ENCODE peak calls at places on chromosomes 6 and 20, in four cellular contexts. P, K, Q and O are unnamed samples.

GRCh38 chr20:2797136-2797983 is 3.1 kb downstream of the CPXM1 start:
- DNase-seq in P (no peak), K (no peak), Q (no peak), O (no peak)

GRCh38 chr6:101021504-101021903 is 140.4 kb upstream of the ASCC3 start:
- DNase-seq in P (no peak), K (no peak), Q (no peak), O (no peak)

GRCh38 chr6:99431901-99432300 is 6.8 kb upstream of the PNISR start:
- DNase-seq in P (no peak), K (no peak), Q (no peak), O (no peak)

GRCh38 chr6:68633654-68634502 is 1.2 kb upstream of the ADGRB3 start:
- DNase-seq in P (no peak), K (peak), Q (no peak), O (no peak)

GRCh38 chr6:163014736-163015135 is 287.0 kb downstream of the PACRG start:
- DNase-seq in P (no peak), K (no peak), Q (no peak), O (no peak)

GRCh38 chr6:50816115-50816675 is 2.5 kb upstream of the TFAP2B start:
- DNase-seq in P (peak), K (peak), Q (peak), O (peak)

GRCh38 chr6:143543435-143543834 is 31.9 kb upstream of the FUCA2 start:
- DNase-seq in P (no peak), K (no peak), Q (no peak), O (no peak)

GRCh38 chr6:38375341-38375740 is 264.4 kb downstream of the BTBD9 start:
- DNase-seq in P (no peak), K (no peak), Q (no peak), O (no peak)

GRCh38 chr20:63232235-63233060 is 3.3 kb upstream of the BIRC7 start:
- DNase-seq in P (no peak), K (no peak), Q (no peak), O (no peak)

GRCh38 chr6:52663120-52663934 is 7.6 kb upstream of the TMEM14A start:
- DNase-seq in P (peak), K (peak), Q (peak), O (no peak)

GRCh38 chr6:1291381-1291780 is 20.5 kb upstream of the FOXQ1 start:
- DNase-seq in P (no peak), K (no peak), Q (no peak), O (no peak)

GRCh38 chr6:149334682-149335160 is 17.2 kb downstream of the TAB2 start:
- DNase-seq in P (no peak), K (no peak), Q (no peak), O (no peak)
- TF ChIP-seq TEAD4 in P (no peak), K (no peak), Q (no peak), O (no peak)

GRCh38 chr6:73893696-73894095 is 197.7 kb downstream of the CD109 start:
- DNase-seq in P (no peak), K (no peak), Q (no peak), O (no peak)
- TF ChIP-seq TEAD4 in P (no peak), K (no peak), Q (no peak), O (no peak)

GRCh38 chr6:157293780-157294179 is 29.5 kb downstream of the TMEM242 start:
- DNase-seq in P (no peak), K (no peak), Q (no peak), O (no peak)
- TF ChIP-seq TEAD4 in P (no peak), K (no peak), Q (no peak), O (no peak)

GRCh38 chr20:13142143-13142542 is 78.9 kb upstream of the ISM1 start:
- DNase-seq in P (no peak), K (no peak), Q (no peak), O (no peak)

GRCh38 chr20:13141541-13141940 is 79.5 kb upstream of the ISM1 start:
- DNase-seq in P (no peak), K (peak), Q (no peak), O (no peak)

GRCh38 chr20:13140775-13141174 is 80.3 kb upstream of the ISM1 start:
- DNase-seq in P (no peak), K (no peak), Q (no peak), O (no peak)

GRCh38 chr20:13139459-13140150 is 81.5 kb upstream of the ISM1 start:
- DNase-seq in P (no peak), K (no peak), Q (no peak), O (no peak)
- TF ChIP-seq TEAD4 in P (no peak), K (no peak), Q (no peak), O (no peak)

DNA sequence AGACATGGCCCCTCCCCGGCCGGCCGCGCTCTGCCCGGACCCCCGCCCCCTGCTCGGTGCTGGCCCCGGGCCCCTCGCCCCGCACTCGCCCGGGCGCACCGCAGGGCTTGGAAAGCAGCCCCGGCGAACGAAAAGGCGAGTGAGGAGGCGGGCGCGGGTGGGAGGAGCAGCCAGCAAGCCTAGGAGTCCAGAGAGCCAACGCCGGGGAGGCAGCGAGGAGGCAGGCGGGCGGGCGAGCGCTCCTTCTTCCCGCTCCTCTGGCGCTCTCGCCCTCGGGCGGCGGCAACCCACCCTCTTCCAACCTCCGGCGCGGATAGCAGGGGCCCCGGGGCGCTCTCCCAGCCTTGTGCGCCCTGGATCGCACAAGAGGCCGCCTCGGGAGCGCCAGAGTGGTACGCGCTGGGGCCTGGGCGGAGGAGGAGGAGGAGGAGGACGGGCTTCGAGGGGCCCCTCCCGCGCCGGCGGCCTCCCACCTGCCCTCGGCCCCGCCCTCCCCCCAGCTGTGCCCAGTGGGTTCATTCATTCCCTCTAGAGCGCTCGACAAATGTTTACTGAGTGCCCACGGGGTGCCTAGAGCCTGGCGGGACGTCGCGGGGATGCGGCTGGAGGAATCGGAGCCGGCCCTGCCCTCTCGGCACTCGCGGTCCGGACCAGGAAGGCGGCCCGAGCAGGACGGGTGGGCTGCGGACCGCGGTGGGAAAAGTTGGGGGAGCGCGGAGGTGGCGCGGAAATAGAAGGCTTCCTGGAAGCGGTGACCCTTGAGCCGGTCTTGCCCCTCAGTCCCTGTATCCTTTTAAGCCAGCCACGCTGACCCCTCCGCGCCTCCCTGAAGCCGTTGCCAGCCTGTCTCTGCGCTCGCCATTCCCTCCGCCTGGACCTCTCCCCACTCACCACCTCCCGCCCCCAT is at the start of gene BMP7:
- DNase-seq in P (peak), K (peak), Q (no peak), O (peak)
- TF ChIP-seq TEAD4 in P (no peak), K (no peak), Q (no peak), O (no peak)

DNA sequence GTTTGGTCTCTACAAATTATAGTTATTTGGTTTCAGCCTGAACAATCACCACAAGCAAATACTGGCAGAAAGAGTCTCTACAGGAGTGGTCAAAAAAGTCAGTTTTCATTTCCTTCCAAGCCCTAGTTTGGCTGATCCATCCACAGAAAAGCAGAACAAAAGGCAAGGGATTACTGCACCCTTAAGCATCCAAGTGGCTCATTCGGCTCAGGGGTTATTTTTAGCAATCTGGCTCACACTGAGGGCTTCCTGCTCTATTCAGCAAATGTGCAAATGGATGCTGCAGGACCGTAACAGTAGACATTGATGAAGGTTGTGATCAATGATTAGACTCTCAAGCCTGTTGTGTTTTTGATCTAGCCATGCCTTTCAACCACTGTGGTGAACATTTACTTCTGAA is 62.2 kb upstream of the FABP7 start:
- DNase-seq in P (no peak), K (no peak), Q (no peak), O (no peak)
- TF ChIP-seq TEAD4 in P (no peak), K (no peak), Q (no peak), O (no peak)

GRCh38 chr6:33815854-33816253 is 12.1 kb upstream of the MLN start:
- DNase-seq in P (peak), K (peak), Q (peak), O (no peak)
- TF ChIP-seq TEAD4 in P (no peak), K (no peak), Q (no peak), O (no peak)